ENCODE peak calls at places on chromosomes 11 and 22, in seven cellular contexts. D is effector memory CD4-positive, alpha-beta T cell; Y is endothelial cell of umbilical vein; I is WERI-Rb-1; S is K562; G is right lobe of liver; W is lung. U is an unnamed sample. For H3K36me3, the result is how much of the 10 kb centered on the place peaks cover.

GRCh38 chr11:1481861-1482441 is 4.6 kb downstream of the MOB2 start:
- DNase-seq in I (no peak), D (no peak), W (no peak), S (no peak), Y (no peak), G (peak), U (no peak)

GRCh38 chr11:5992604-5993251 is 5.9 kb upstream of the OR52L1 start:
- DNase-seq in G (no peak), Y (peak), I (no peak), D (no peak), S (peak), W (no peak), U (no peak)

GRCh38 chr11:31803813-31804438 is 7.2 kb downstream of the PAX6 start:
- DNase-seq in S (no peak), Y (no peak), D (no peak), G (no peak), I (no peak), W (no peak), U (no peak)

GRCh38 chr11:115887316-115887715 is 383.1 kb upstream of the CADM1 start:
- DNase-seq in I (no peak), G (no peak), D (no peak), Y (no peak), W (no peak), S (no peak), U (no peak)

GRCh38 chr11:62892077-62892922 is 11.6 kb downstream of the SLC3A2 start:
- DNase-seq in Y (no peak), I (no peak), S (peak), G (no peak), D (no peak), W (no peak), U (no peak)

GRCh38 chr11:19087658-19088057 is 27.1 kb upstream of the MRGPRX2 start:
- DNase-seq in I (no peak), G (no peak), Y (peak), D (no peak), S (no peak), W (no peak), U (no peak)

GRCh38 chr11:33620423-33621120 is 80.1 kb downstream of the C11orf91 start:
- DNase-seq in Y (peak), G (no peak), D (no peak), S (no peak), W (no peak), I (no peak), U (no peak)

GRCh38 chr22:36763576-36763975 is 12.3 kb downstream of the IFT27 start:
- DNase-seq in Y (no peak), S (no peak), G (no peak), W (no peak), D (no peak), I (no peak), U (no peak)

GRCh38 chr11:43908191-43908590 is 27.6 kb downstream of the ALKBH3 start:
- DNase-seq in G (no peak), Y (no peak), D (no peak), W (no peak), I (peak), S (no peak), U (no peak)

GRCh38 chr11:66420671-66421476 is at the start of gene NPAS4:
- DNase-seq in D (no peak), W (no peak), S (no peak), I (peak), Y (no peak), G (no peak), U (no peak)

GRCh38 chr22:36021649-36022048 is 7.0 kb downstream of the RBFOX2 start:
- DNase-seq in W (no peak), G (no peak), I (peak), D (no peak), Y (no peak), S (no peak), U (no peak)

GRCh38 chr11:106241601-106242257 is 164.3 kb downstream of the AASDHPPT start:
- DNase-seq in Y (no peak), I (no peak), G (no peak), W (no peak), D (no peak), S (no peak), U (no peak)

GRCh38 chr22:44199164-44199563 is 18.4 kb downstream of the PARVG start:
- DNase-seq in W (no peak), S (no peak), G (no peak), Y (no peak), I (no peak), D (no peak), U (no peak)

GRCh38 chr11:34343153-34343552 is 14.7 kb downstream of the ABTB2 start:
- DNase-seq in Y (no peak), G (no peak), D (no peak), W (no peak), I (no peak), S (no peak), U (no peak)

GRCh38 chr11:67393437-67393836 is 1.7 kb downstream of the RAD9A start:
- DNase-seq in S (no peak), D (no peak), I (no peak), W (no peak), G (no peak), Y (no peak), U (no peak)

GRCh38 chr11:61769169-61769920 is 16.9 kb downstream of the MYRF start:
- DNase-seq in S (peak), G (no peak), Y (no peak), W (no peak), I (no peak), D (no peak), U (no peak)

GRCh38 chr22:41395531-41396240 is 13.9 kb downstream of the TEF start:
- DNase-seq in S (no peak), I (no peak), W (no peak), D (no peak), Y (no peak), G (no peak), U (no peak)
- H3K36me3 ChIP-seq in S (under half), I (under half), W (under half), D (under half), Y (under half), G (under half), U (under half)

DNA sequence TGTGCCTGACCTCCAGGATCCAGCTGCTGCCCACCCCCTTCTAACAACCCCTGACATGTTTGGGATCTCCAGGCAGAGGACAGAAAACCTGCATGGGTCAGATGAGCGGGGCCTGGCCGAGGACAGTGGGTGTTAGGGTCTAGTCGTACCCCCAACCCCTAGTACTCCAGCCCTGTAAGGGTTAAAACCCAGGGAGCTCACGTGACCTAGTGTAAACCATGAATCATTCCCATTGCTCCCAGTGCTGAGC is 89.1 kb upstream of the CRYBB3 start:
- DNase-seq in S (no peak), Y (no peak), D (no peak), I (no peak), W (no peak), G (no peak), U (no peak)
- H3K4me3 ChIP-seq in S (no peak), Y (no peak), D (peak), I (peak), W (no peak), G (peak), U (peak)

GRCh38 chr11:73306977-73307322 is 1.1 kb upstream of the ARHGEF17 start:
- DNase-seq in S (no peak), G (no peak), D (no peak), I (no peak), W (no peak), Y (no peak), U (no peak)
- H3K27ac ChIP-seq in S (peak), G (no peak), D (no peak), I (peak), W (peak), Y (peak), U (no peak)

DNA sequence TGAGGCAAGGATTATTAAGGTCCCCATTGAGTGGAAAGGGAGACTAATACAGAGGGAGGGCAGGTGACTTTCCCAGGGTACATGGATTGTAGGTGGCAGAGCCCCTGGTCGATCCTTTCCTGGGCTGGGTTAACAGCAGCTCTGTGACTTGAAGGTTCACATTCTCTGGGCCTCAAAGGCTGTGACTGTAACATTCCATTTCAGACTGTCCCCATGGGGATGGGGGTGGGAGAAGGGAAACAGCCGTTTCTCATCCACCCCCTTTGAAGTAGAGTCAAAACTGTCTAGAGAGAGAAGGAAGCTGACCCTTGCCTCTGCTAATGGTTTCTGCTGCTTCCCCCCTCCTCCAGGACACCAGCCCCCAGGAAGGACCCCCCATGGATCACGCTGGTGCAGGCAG is 19.2 kb downstream of the MICALL1 start:
- DNase-seq in W (no peak), G (no peak), S (no peak), I (no peak), D (no peak), Y (no peak), U (no peak)
- H3K36me3 ChIP-seq in W (half or more), G (under half), S (under half), I (under half), D (under half), Y (under half), U (under half)

DNA sequence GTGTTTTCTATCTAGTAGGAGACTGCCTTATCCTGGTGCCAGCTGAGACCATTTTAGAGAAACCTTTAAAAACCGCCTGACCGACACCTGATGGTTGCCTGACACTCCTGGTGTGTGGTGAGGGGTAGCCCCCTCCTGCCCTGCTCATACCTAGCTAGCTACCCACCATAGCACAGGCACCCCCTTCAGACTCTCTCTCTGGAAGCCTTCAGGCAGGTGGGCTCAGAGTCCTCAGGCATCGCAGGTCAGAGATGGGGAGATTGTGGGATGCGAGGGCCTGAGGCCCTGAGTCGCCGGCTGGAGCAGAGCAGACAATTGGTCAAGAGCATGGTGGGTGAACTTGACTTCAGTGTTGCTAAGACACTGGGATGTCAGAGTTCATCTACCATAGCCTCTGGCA is 424.6 kb downstream of the BRD1 start:
- DNase-seq in I (no peak), G (no peak), W (no peak), D (no peak), Y (no peak), S (no peak), U (no peak)
- H3K4me3 ChIP-seq in I (no peak), G (no peak), W (no peak), D (no peak), Y (no peak), S (no peak), U (no peak)

GRCh38 chr11:94770563-94771120 is 2.5 kb downstream of the AMOTL1 start:
- DNase-seq in I (no peak), G (no peak), W (no peak), D (no peak), Y (no peak), S (no peak), U (no peak)
- H3K27ac ChIP-seq in I (no peak), G (no peak), W (no peak), D (no peak), Y (no peak), S (no peak), U (no peak)

GRCh38 chr11:79786961-79787360 is 346.1 kb upstream of the TENM4 start:
- DNase-seq in S (no peak), I (no peak), Y (no peak), G (no peak), W (no peak), D (no peak), U (no peak)

DNA sequence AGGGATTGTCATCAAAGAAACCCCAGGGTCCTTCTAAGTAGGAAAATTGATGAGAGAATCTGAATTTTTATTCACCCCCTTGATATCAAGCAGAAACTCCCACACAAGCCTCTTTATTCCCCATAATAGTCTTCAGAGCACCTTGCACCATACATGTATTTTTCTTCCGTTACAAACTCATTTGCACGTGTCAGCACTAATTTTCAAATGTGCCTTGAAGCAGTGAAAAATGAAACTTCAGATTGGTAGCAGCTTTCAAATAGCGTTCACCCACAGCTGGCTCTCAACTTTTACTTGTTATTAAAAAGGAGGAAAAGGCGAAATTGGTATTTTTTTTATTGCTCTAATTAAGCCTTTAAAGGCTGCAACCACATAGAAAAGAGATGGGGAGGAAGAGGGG is 343.0 kb upstream of the TENM4 start:
- DNase-seq in D (no peak), S (no peak), Y (no peak), I (no peak), W (no peak), G (no peak), U (no peak)
- H3K36me3 ChIP-seq in D (under half), S (under half), Y (under half), I (under half), W (under half), G (under half), U (under half)

GRCh38 chr11:76785513-76785912 is 2.4 kb downstream of the TSKU start:
- DNase-seq in D (no peak), Y (no peak), S (no peak), I (peak), W (no peak), G (peak), U (no peak)
- H3K4me3 ChIP-seq in D (no peak), Y (no peak), S (no peak), I (peak), W (no peak), G (peak), U (no peak)